ENCODE peak calls at places on chromosomes 16 and 17, in ten cellular contexts. L, Z, Q, V, X, B, R, T, U and I are unnamed samples.
A peak's percentile ranks its signal among the peaks of the same experiment; 100 is the strongest.

GRCh38 chr16:85998868-85999729 is 100.1 kb downstream of the IRF8 start:
- DNase-seq in R (no peak), T (no peak), Q (no peak), L (no peak), Z (no peak), X (no peak), U (no peak), V (no peak), B (no peak), I (no peak)

GRCh38 chr16:13936596-13937081 is 16.7 kb downstream of the ERCC4 start:
- DNase-seq in Q (no peak), U (no peak), T (no peak), L (no peak), X (no peak), V (peak; percentile 37), R (peak; percentile 67), Z (no peak), B (no peak), I (no peak)

GRCh38 chr17:40540448-40540847 is 24.8 kb downstream of the CCR7 start:
- DNase-seq in Q (no peak), R (no peak), B (no peak), X (no peak), T (no peak), V (no peak), L (no peak), U (no peak), Z (peak; percentile 50), I (no peak)

GRCh38 chr17:2690165-2691068 is 21.1 kb downstream of the CLUH start:
- DNase-seq in R (peak; percentile 6), B (no peak), X (peak; percentile 26), Z (no peak), V (no peak), U (peak; percentile 16), L (no peak), T (no peak), Q (no peak), I (no peak)

GRCh38 chr17:29243792-29244191 is 2.9 kb upstream of the CRYBA1 start:
- DNase-seq in L (no peak), V (no peak), B (no peak), U (no peak), T (peak; percentile 46), X (no peak), R (no peak), Q (no peak), Z (no peak), I (peak; percentile 47)

GRCh38 chr17:67602974-67603373 is 114.8 kb upstream of the NOL11 start:
- DNase-seq in Z (peak; percentile 3), R (peak; percentile 56), U (no peak), B (no peak), X (no peak), V (no peak), Q (peak; percentile 65), L (peak; percentile 32), T (peak; percentile 69), I (peak; percentile 58)

GRCh38 chr17:83182620-83183063 is 103.2 kb downstream of the METRNL start:
- DNase-seq in U (no peak), V (peak; percentile 41), R (peak; percentile 3), L (no peak), T (no peak), X (peak; percentile 30), Q (no peak), B (peak; percentile 7), Z (no peak), I (no peak)

GRCh38 chr16:1494129-1494640 is 1.0 kb downstream of the TELO2 start:
- DNase-seq in V (peak; percentile 75), U (peak; percentile 52), B (no peak), Q (peak; percentile 47), L (peak; percentile 77), T (peak; percentile 48), R (peak; percentile 55), X (no peak), Z (no peak), I (peak; percentile 76)

GRCh38 chr17:22505660-22506059 is 813.3 kb downstream of the KCNJ18 start:
- DNase-seq in Z (no peak), Q (no peak), U (no peak), R (no peak), X (no peak), T (no peak), L (no peak), B (no peak), V (no peak), I (no peak)

GRCh38 chr16:9139965-9140364 is 48.5 kb downstream of the HAPSTR1 start:
- DNase-seq in U (no peak), L (no peak), B (no peak), Z (no peak), Q (no peak), T (peak; percentile 39), X (no peak), R (no peak), V (no peak), I (no peak)

DNA sequence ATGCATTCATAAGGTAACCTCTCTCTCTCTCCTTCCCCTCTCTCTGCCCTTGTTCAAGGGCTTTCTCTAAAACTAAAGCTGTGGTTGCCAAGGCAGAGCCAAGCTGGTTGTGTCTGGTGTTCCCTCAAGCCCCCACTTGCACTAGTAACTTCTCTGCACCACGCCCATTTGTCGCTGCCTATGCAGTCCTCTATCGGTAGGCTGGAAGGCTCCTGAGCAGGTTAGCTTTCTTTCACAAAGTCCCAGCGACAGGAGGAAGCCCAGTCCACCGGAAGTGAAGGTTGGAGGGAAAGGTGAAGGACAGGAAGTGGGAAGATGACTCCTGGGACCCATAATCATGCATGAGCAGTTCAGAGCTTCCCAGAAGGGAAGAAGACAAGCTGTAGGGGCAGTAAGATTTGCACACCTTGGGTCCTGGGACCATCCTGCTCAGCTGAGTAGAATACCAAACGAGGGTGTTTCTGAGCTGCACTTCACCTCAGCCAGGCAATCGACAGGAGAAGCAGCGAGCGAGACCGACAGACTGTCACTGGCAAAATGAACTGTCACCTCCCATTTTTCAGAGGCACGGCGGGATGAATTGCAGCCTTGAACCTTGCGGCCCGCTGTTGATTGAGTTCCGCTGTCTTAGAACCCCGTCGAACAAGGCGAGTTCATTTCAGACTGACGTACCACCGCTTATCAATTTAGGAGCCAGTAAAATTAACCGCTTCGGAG is 14.7 kb upstream of the SKAP1 start:
- DNase-seq in T (no peak), R (no peak), B (no peak), V (no peak), Z (peak; percentile 11), U (no peak), L (no peak), X (no peak), Q (no peak), I (no peak)
- H3K27me3 ChIP-seq in T (peaks cover 82% of the 10 kb centered on the region), R (no peaks in the 10 kb centered on the region), B (no peaks in the 10 kb centered on the region), V (peaks cover 8% of the 10 kb centered on the region), Z (no peaks in the 10 kb centered on the region), U (peaks cover 46% of the 10 kb centered on the region), L (peaks cover 24% of the 10 kb centered on the region), X (no peaks in the 10 kb centered on the region), Q (peaks cover 14% of the 10 kb centered on the region), I (peaks cover 23% of the 10 kb centered on the region)

DNA sequence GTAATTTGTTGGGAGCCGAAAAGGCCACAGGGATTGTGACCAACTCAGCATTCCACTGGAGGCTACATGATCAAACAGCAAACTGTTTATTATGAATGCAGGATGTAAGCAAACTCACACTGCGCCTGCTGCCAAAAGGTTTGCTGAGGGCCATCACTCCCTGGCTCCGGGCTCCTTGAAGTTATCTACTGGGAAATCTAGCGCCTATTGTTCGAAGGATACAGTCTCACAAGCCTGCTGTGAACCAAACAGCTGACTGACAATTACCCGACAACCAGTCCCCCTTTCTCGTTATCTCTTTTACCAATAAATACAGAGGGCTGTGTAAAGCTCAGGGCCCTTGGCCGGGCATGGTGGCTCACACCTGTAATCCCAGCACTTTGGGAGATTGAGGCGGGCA is 52.5 kb downstream of the BCL7C start:
- DNase-seq in B (no peak), T (no peak), X (no peak), L (no peak), R (no peak), Z (no peak), V (no peak), Q (no peak), U (no peak), I (no peak)
- H3K36me3 ChIP-seq in B (no peaks in the 10 kb centered on the region), T (no peaks in the 10 kb centered on the region), X (no peaks in the 10 kb centered on the region), L (no peaks in the 10 kb centered on the region), R (no peaks in the 10 kb centered on the region), Z (no peaks in the 10 kb centered on the region), V (no peaks in the 10 kb centered on the region), Q (no peaks in the 10 kb centered on the region), U (no peaks in the 10 kb centered on the region), I (no peaks in the 10 kb centered on the region)

GRCh38 chr17:76208120-76208519 is 32.2 kb downstream of the RNF157 start:
- DNase-seq in B (no peak), R (no peak), U (no peak), V (no peak), X (no peak), T (no peak), L (no peak), Z (no peak), Q (no peak), I (no peak)
- H3K4me1 ChIP-seq in B (no peaks in the 10 kb centered on the region), R (no peaks in the 10 kb centered on the region), U (no peaks in the 10 kb centered on the region), V (peaks cover 28% of the 10 kb centered on the region), X (no peaks in the 10 kb centered on the region), T (peaks cover 1% of the 10 kb centered on the region), L (no peaks in the 10 kb centered on the region), Z (peaks cover 24% of the 10 kb centered on the region), Q (peaks cover 8% of the 10 kb centered on the region), I (peaks cover 5% of the 10 kb centered on the region)

GRCh38 chr17:32265896-32266388 is 310 bp downstream of the RHBDL3 start:
- DNase-seq in U (no peak), T (no peak), X (no peak), V (no peak), Q (no peak), Z (no peak), B (no peak), L (no peak), R (no peak), I (no peak)

GRCh38 chr17:32269377-32269776 is 3.7 kb downstream of the RHBDL3 start:
- DNase-seq in B (no peak), V (no peak), Z (no peak), L (no peak), U (no peak), R (no peak), X (no peak), T (no peak), Q (no peak), I (no peak)

GRCh38 chr17:32266389-32267269 is 997 bp downstream of the RHBDL3 start:
- DNase-seq in B (no peak), X (no peak), V (no peak), R (no peak), T (peak; percentile 87), Q (peak; percentile 69), Z (no peak), L (no peak), U (no peak), I (no peak)

GRCh38 chr17:32267690-32268205 is 2.1 kb downstream of the RHBDL3 start:
- DNase-seq in Z (no peak), V (no peak), U (no peak), X (no peak), T (peak; percentile 37), L (no peak), B (no peak), Q (peak; percentile 27), R (no peak), I (no peak)

DNA sequence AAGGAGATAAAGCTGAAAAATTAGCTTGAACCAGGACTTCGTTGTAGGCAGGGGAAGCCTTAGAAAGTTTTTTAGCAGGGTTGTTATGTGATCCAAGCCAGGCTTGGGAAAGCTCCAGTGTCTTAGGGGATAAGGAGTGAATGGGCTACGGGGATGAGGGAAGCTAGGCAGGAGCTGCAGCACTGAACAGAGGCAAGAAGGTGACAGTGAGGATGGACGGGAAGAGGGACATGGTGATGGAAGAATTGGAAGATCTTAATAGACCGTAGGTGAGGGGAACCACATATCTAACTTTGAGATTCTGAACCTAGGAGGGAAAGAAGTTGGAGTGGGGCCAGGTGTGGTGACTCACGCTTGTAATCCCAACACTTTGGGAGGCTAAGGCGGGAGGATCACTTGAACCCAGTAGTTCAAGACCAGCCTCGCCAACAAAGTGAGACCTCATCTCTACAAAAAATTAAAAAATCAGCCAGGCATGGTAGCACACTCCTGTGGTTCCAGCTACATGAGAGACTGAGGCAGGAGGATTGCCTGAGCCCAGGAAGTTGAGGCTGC is 3.2 kb downstream of the RHBDL3 start:
- DNase-seq in B (no peak), X (no peak), L (no peak), U (no peak), V (no peak), Q (no peak), T (no peak), Z (no peak), R (no peak), I (no peak)
- H3K27me3 ChIP-seq in B (no peaks in the 10 kb centered on the region), X (no peaks in the 10 kb centered on the region), L (peaks cover 49% of the 10 kb centered on the region), U (peaks cover 48% of the 10 kb centered on the region), V (peaks cover 78% of the 10 kb centered on the region), Q (peaks cover 75% of the 10 kb centered on the region), T (peaks cover 54% of the 10 kb centered on the region), Z (peaks cover 31% of the 10 kb centered on the region), R (peaks cover 78% of the 10 kb centered on the region), I (peaks cover 70% of the 10 kb centered on the region)